ENCODE peak calls at places on chromosomes 16 and 17, in ten cellular contexts. B is prostate gland, E is heart left ventricle, V is A549, O is HepG2, C is foreskin fibroblast, T is kidney epithelial cell, U is lung, I is ovary, J is fibroblast of lung. P is an unnamed sample.

GRCh38 chr17:40344321-40345160 is 20.0 kb downstream of the GJD3 start:
- DNase-seq in B (no peak), E (no peak), V (no peak), O (no peak), C (no peak), T (no peak), U (no peak), I (no peak), J (no peak), P (no peak)

GRCh38 chr17:75492555-75493168 is 22.7 kb downstream of the CASKIN2 start:
- DNase-seq in B (no peak), E (no peak), V (no peak), O (no peak), C (no peak), T (no peak), U (no peak), I (no peak), J (no peak), P (no peak)

GRCh38 chr17:82226170-82226808 is 2.6 kb upstream of the SLC16A3 start:
- DNase-seq in B (no peak), E (no peak), V (no peak), O (no peak), C (no peak), T (no peak), U (no peak), I (peak; percentile 8), J (no peak), P (no peak)

GRCh38 chr16:83574388-83574787 is 233.4 kb upstream of the HSBP1 start:
- DNase-seq in B (no peak), E (no peak), V (no peak), O (no peak), C (peak; percentile 69), T (peak; percentile 93), U (no peak), I (no peak), J (peak; percentile 40), P (peak; percentile 60)

GRCh38 chr17:72345083-72345482 is 224.3 kb downstream of the SOX9 start:
- DNase-seq in B (no peak), E (no peak), V (no peak), O (no peak), C (no peak), T (no peak), U (no peak), I (no peak), J (no peak), P (no peak)

GRCh38 chr17:51455211-51455610 is 194.9 kb downstream of the UTP18 start:
- DNase-seq in B (no peak), E (no peak), V (no peak), O (no peak), C (no peak), T (no peak), U (no peak), I (no peak), J (no peak), P (no peak)

GRCh38 chr17:39687101-39687545 is 734 bp downstream of the PGAP3 start:
- DNase-seq in B (no peak), E (no peak), V (no peak), O (no peak), C (no peak), T (no peak), U (no peak), I (no peak), J (no peak), P (no peak)

GRCh38 chr16:9797306-9797705 is 384.9 kb downstream of the GRIN2A start:
- DNase-seq in B (no peak), E (peak; percentile 69), V (peak; percentile 13), O (peak; percentile 13), C (peak; percentile 75), T (no peak), U (no peak), I (no peak), J (no peak), P (peak; percentile 19)

GRCh38 chr16:6016530-6017184 is 919.1 kb upstream of the EEF2KMT start:
- DNase-seq in B (no peak), E (no peak), V (peak; percentile 46), O (peak; percentile 29), C (no peak), T (peak; percentile 2), U (no peak), I (no peak), J (no peak), P (peak; percentile 36)

GRCh38 chr16:72241930-72242329 is 70.0 kb upstream of the PMFBP1 start:
- DNase-seq in B (peak; percentile 8), E (no peak), V (peak; percentile 60), O (peak; percentile 52), C (peak; percentile 78), T (no peak), U (no peak), I (peak; percentile 16), J (peak; percentile 66), P (peak; percentile 59)

GRCh38 chr17:50539762-50540440 is 7.1 kb upstream of the SPATA20 start:
- DNase-seq in B (peak; percentile 46), E (no peak), V (peak; percentile 39), O (no peak), C (no peak), T (no peak), U (no peak), I (no peak), J (no peak), P (no peak)

GRCh38 chr17:47203984-47204721 is 5.0 kb upstream of the MYL4 start:
- DNase-seq in B (no peak), E (no peak), V (no peak), O (no peak), C (peak; percentile 70), T (no peak), U (no peak), I (no peak), J (no peak), P (no peak)

GRCh38 chr17:69949931-69950330 is 125.1 kb upstream of the KCNJ16 start:
- DNase-seq in B (no peak), E (no peak), V (no peak), O (no peak), C (no peak), T (no peak), U (no peak), I (no peak), J (no peak), P (no peak)

GRCh38 chr16:49649013-49649785 is 206.7 kb downstream of the ZNF423 start:
- DNase-seq in B (no peak), E (no peak), V (no peak), O (peak; percentile 10), C (peak; percentile 73), T (peak; percentile 79), U (no peak), I (no peak), J (peak; percentile 33), P (peak; percentile 73)

GRCh38 chr17:13030459-13031305 is 12.9 kb upstream of the ELAC2 start:
- DNase-seq in B (no peak), E (no peak), V (peak; percentile 57), O (peak; percentile 30), C (peak; percentile 81), T (no peak), U (peak; percentile 39), I (no peak), J (peak; percentile 72), P (peak; percentile 66)

GRCh38 chr16:1290032-1290431 is 19.4 kb upstream of the UBE2I start:
- DNase-seq in B (no peak), E (no peak), V (no peak), O (no peak), C (no peak), T (no peak), U (no peak), I (no peak), J (no peak), P (no peak)

DNA sequence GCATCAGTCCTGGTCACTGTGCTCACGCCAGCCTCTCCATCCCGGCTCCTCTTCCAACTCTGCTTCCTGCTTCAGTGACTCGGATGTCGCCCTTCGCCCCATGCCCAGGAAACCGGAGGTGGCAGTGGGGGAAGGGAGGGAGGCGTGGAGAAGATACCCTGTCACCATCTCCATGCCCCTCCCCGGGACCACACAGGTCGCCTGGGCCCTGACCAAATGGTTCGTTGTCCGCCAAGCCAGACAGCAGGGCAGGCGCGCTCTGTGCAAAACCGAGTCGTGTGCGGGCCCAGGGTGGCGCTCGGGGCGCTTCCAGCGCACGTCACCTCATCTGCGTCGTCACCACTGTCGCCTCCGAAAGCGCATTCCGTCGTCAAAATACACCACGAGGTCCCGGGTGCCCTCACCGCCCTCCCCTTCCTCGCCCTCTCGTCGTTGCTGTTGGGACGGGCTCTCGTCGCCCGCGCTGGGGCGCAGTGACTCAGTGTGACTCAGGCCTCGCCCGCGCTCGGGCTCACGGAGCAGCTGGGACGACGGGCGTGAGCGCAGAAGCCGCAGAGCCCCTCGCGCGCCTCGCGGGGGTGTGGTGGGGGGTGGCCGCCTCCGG is 39.2 kb downstream of the ZNF778 start:
- DNase-seq in B (peak; percentile 26), E (peak; percentile 68), V (no peak), O (no peak), C (peak; percentile 90), T (no peak), U (peak; percentile 46), I (peak; percentile 52), J (peak; percentile 52), P (peak; percentile 46)
- H3K4me3 ChIP-seq in B (peak overlapping the region; percentile 36), E (peak overlapping the region; percentile 52), V (no peak overlapping the region), O (no peak overlapping the region), C (peak overlapping the region; percentile 52), T (peak overlapping the region; percentile 23), U (peak overlapping the region; percentile 41), I (peak overlapping the region; percentile 30), J (no peak overlapping the region), P (peak overlapping the region; percentile 38)

DNA sequence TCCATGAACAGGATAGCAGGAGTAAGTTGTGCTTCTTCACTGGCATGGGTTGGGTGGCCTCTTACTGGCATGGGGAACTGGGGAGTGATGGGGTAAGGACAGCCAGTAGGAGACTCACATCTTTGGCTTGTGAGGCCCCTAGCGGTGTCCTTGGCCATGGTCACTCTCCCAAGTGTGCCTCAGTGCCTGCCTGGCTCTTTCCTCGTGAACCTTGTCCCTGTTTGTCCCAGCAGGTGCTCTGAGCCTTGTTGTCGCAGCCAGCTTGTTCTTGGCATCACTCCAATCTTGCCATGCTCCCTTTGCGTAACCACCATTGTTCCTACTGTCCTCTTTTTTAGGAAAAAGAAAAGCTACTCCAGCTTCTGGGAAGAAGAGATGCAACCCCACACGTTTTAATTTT is 53.6 kb upstream of the SDK2 start:
- DNase-seq in B (no peak), E (no peak), V (no peak), O (peak; percentile 76), C (no peak), T (no peak), U (no peak), I (no peak), J (no peak), P (no peak)
- TF ChIP-seq CTCF in B (no peak), E (no peak), V (no peak), O (peak; percentile 77), C (no peak), T (no peak), U (no peak), I (no peak), J (no peak), P (no peak)

DNA sequence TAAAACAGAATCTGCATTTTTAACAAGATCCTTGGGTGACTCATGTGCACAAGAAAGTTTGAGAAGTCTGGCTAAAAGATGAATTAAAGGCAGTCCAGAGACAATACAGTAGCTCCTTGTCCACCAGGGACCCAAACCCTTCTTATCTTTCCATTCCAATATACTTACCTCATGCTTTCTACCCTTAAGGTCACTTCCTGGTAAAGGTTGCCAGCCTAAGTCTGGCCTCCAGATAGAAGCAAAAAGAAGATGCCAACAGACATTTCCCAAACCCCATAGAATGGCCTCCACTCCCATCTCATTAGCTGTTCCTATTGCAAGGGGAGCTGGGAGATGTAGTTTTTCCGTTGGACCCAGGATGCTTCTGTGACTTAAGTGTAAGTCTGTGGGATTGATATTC is 101.4 kb upstream of the XYLT1 start:
- DNase-seq in B (no peak), E (no peak), V (no peak), O (no peak), C (no peak), T (no peak), U (no peak), I (no peak), J (no peak), P (no peak)
- H3K4me3 ChIP-seq in B (no peak overlapping the region), E (no peak overlapping the region), V (no peak overlapping the region), O (no peak overlapping the region), C (no peak overlapping the region), T (no peak overlapping the region), U (no peak overlapping the region), I (no peak overlapping the region), J (no peak overlapping the region), P (no peak overlapping the region)

GRCh38 chr17:7484964-7485377 is 805 bp downstream of the POLR2A start:
- DNase-seq in B (no peak), E (no peak), V (no peak), O (no peak), C (no peak), T (no peak), U (no peak), I (no peak), J (no peak), P (no peak)
- TF ChIP-seq CTCF in B (no peak), E (no peak), V (no peak), O (peak; percentile 61), C (no peak), T (no peak), U (no peak), I (no peak), J (no peak), P (peak; percentile 10)